ENCODE peak calls at places on chromosomes 7 and 10, in four cellular contexts. One of them, this sample, is unnamed.

GRCh38 chr7:31074403-31074802 is 22.3 kb downstream of the ADCYAP1R1 start:
- DNase-seq in natural killer cell: no peak
- DNase-seq in A172: no peak
- DNase-seq in left cardiac atrium: peak
- DNase-seq in this sample: peak

GRCh38 chr7:150365673-150366398 is 2.8 kb upstream of the REPIN1 start:
- DNase-seq in left cardiac atrium: no peak
- DNase-seq in A172: no peak
- DNase-seq in natural killer cell: no peak
- DNase-seq in this sample: no peak

GRCh38 chr7:43220250-43220649 is 107.8 kb downstream of the HECW1 start:
- DNase-seq in A172: peak
- DNase-seq in natural killer cell: no peak
- DNase-seq in left cardiac atrium: no peak
- DNase-seq in this sample: no peak

GRCh38 chr10:91798736-91799579 is 732 bp downstream of the TNKS2 start:
- DNase-seq in natural killer cell: no peak
- DNase-seq in left cardiac atrium: no peak
- DNase-seq in A172: peak
- DNase-seq in this sample: peak

GRCh38 chr10:86359111-86359510 is 7.5 kb downstream of the GRID1 start:
- DNase-seq in left cardiac atrium: no peak
- DNase-seq in A172: no peak
- DNase-seq in natural killer cell: no peak
- DNase-seq in this sample: no peak

GRCh38 chr7:87129836-87130235 is 22.4 kb upstream of the DMTF1 start:
- DNase-seq in natural killer cell: no peak
- DNase-seq in A172: no peak
- DNase-seq in left cardiac atrium: no peak
- DNase-seq in this sample: no peak

GRCh38 chr7:106767498-106768323 is 97.4 kb upstream of the PIK3CG start:
- DNase-seq in A172: peak
- DNase-seq in natural killer cell: no peak
- DNase-seq in left cardiac atrium: no peak
- DNase-seq in this sample: no peak

GRCh38 chr10:129141492-129141891 is 325.5 kb upstream of the MGMT start:
- DNase-seq in natural killer cell: no peak
- DNase-seq in A172: no peak
- DNase-seq in left cardiac atrium: no peak
- DNase-seq in this sample: no peak

GRCh38 chr7:104906546-104906945 is 107.5 kb upstream of the KMT2E start:
- DNase-seq in left cardiac atrium: no peak
- DNase-seq in A172: no peak
- DNase-seq in natural killer cell: no peak
- DNase-seq in this sample: no peak

This sample was measured in right lobe of liver.